ENCODE peak calls at places on chromosomes 4 and X, in five cellular contexts. H is HEK293T, R is activated T-cell treated with anti-CD3 and anti-CD28 coated beads for 1 hour, K is HCT116, T is fibroblast of pulmonary artery. L is an unnamed sample.

GRCh38 chrX:65697915-65698796 is 30.7 kb downstream of the MSN start:
- DNase-seq in H (no peak), R (peak), K (no peak), T (peak), L (peak)

GRCh38 chr4:148955926-148956325 is 513.7 kb upstream of the NR3C2 start:
- DNase-seq in H (no peak), R (no peak), K (no peak), T (no peak), L (no peak)

GRCh38 chr4:88033309-88033708 is 25.9 kb downstream of the PKD2 start:
- DNase-seq in H (peak), R (no peak), K (peak), T (peak), L (no peak)

GRCh38 chrX:45851434-45851991 is 650.8 kb upstream of the DIPK2B start:
- DNase-seq in H (peak), R (peak), K (peak), T (no peak), L (peak)

GRCh38 chrX:13266641-13267420 is 53.0 kb downstream of the ATXN3L start:
- DNase-seq in H (no peak), R (no peak), K (no peak), T (no peak), L (no peak)

GRCh38 chrX:28590394-28590793 is 3.1 kb downstream of the IL1RAPL1 start:
- DNase-seq in H (no peak), R (no peak), K (no peak), T (peak), L (no peak)

GRCh38 chr4:118033148-118034060 is 882 bp upstream of the NDST3 start:
- DNase-seq in H (peak), R (no peak), K (peak), T (peak), L (no peak)

GRCh38 chr4:27217261-27217769 is 356.7 kb downstream of the STIM2 start:
- DNase-seq in H (no peak), R (no peak), K (no peak), T (peak), L (no peak)

GRCh38 chr4:104591505-104591904 is 96.8 kb upstream of the CXXC4 start:
- DNase-seq in H (no peak), R (no peak), K (no peak), T (peak), L (no peak)

GRCh38 chrX:118174516-118174915 is 57.9 kb upstream of the KLHL13 start:
- DNase-seq in H (no peak), R (no peak), K (no peak), T (no peak), L (no peak)

GRCh38 chr4:96379524-96379923 is 539.6 kb downstream of the PDHA2 start:
- DNase-seq in H (no peak), R (no peak), K (no peak), T (no peak), L (no peak)

GRCh38 chrX:23643020-23643419 is 24.3 kb upstream of the PRDX4 start:
- DNase-seq in H (no peak), R (no peak), K (no peak), T (no peak), L (no peak)

GRCh38 chr4:140150636-140150885 is 3.4 kb downstream of the MAML3 start:
- DNase-seq in H (no peak), R (peak), K (no peak), T (no peak), L (no peak)

GRCh38 chr4:85393201-85393600 is 81.7 kb upstream of the ARHGAP24 start:
- DNase-seq in H (no peak), R (no peak), K (no peak), T (no peak), L (no peak)

GRCh38 chr4:143406523-143406922 is 69.8 kb downstream of the GAB1 start:
- DNase-seq in H (no peak), R (no peak), K (no peak), T (peak), L (no peak)

GRCh38 chr4:53943345-53944085 is 120.9 kb downstream of the CHIC2 start:
- DNase-seq in H (peak), R (no peak), K (peak), T (peak), L (no peak)

GRCh38 chr4:40831462-40831861 is 81.7 kb downstream of the NSUN7 start:
- DNase-seq in H (no peak), R (no peak), K (no peak), T (no peak), L (no peak)

GRCh38 chr4:67546971-67547370 is 1.7 kb upstream of the CENPC start:
- DNase-seq in H (no peak), R (no peak), K (no peak), T (no peak), L (no peak)

GRCh38 chr4:18508801-18509200 is 487.2 kb upstream of the LCORL start:
- DNase-seq in H (no peak), R (no peak), K (no peak), T (no peak), L (no peak)

GRCh38 chr4:23135792-23136645 is 443.3 kb downstream of the GBA3 start:
- DNase-seq in H (peak), R (no peak), K (peak), T (peak), L (no peak)

GRCh38 chrX:29143356-29143755 is 556.1 kb downstream of the IL1RAPL1 start:
- DNase-seq in H (no peak), R (no peak), K (no peak), T (peak), L (no peak)

GRCh38 chr4:23015821-23016220 is 323.1 kb downstream of the GBA3 start:
- DNase-seq in H (no peak), R (no peak), K (no peak), T (no peak), L (no peak)

GRCh38 chr4:1192091-1192492 is 19.7 kb upstream of the SPON2 start:
- DNase-seq in H (no peak), R (no peak), K (peak), T (peak), L (no peak)

GRCh38 chr4:165692082-165692481 is 181.0 kb upstream of the TLL1 start:
- DNase-seq in H (no peak), R (no peak), K (no peak), T (peak), L (no peak)

GRCh38 chrX:37958493-37959211 is 47.7 kb upstream of the SYTL5 start:
- DNase-seq in H (no peak), R (no peak), K (no peak), T (peak), L (no peak)

GRCh38 chr4:27048350-27049100 is 187.9 kb downstream of the STIM2 start:
- DNase-seq in H (peak), R (no peak), K (peak), T (peak), L (no peak)

GRCh38 chr4:54165438-54165837 is 63.7 kb upstream of the PDGFRA start:
- DNase-seq in H (no peak), R (no peak), K (peak), T (peak), L (no peak)

GRCh38 chr4:2924286-2924685 is 38.9 kb downstream of the NOP14 start:
- DNase-seq in H (no peak), R (no peak), K (no peak), T (no peak), L (no peak)

GRCh38 chrX:153379508-153379907 is 21.6 kb downstream of the PNMA6E start:
- DNase-seq in H (no peak), R (no peak), K (no peak), T (no peak), L (no peak)

L was measured in activated B cell treated with CpG ODN at 0.5 μM for 24 hours.